ENCODE peak calls at places on chromosomes 7 and 10, in eight cellular contexts. O is WTC11, Q is A549, Y is HepG2, X is GM12878, K is K562, J is NB4, S is HCT116. Z is an unnamed sample.

GRCh38 chr10:101897633-101898032 is 54.0 kb upstream of the KCNIP2 start:
- DNase-seq in O (no peak), Q (no peak), Y (no peak), X (no peak), K (no peak), J (no peak), S (no peak), Z (peak; percentile 8)

GRCh38 chr10:80552151-80552646 is 14.5 kb downstream of the SH2D4B start:
- DNase-seq in O (peak; percentile 27), Q (no peak), Y (peak; percentile 19), X (no peak), K (no peak), J (no peak), S (no peak), Z (no peak)

GRCh38 chr10:84375011-84375410 is 46.6 kb downstream of the CCSER2 start:
- DNase-seq in O (peak; percentile 23), Q (peak; percentile 62), Y (peak; percentile 51), X (peak; percentile 34), K (peak; percentile 31), J (peak; percentile 64), S (peak; percentile 57), Z (peak; percentile 29)

GRCh38 chr10:14583252-14583651 is 191.4 kb downstream of the FAM107B start:
- DNase-seq in O (no peak), Q (no peak), Y (no peak), X (no peak), K (no peak), J (no peak), S (no peak), Z (no peak)

GRCh38 chr10:6162589-6163356 is 40.0 kb upstream of the PFKFB3 start:
- DNase-seq in O (peak; percentile 40), Q (peak; percentile 47), Y (no peak), X (no peak), K (no peak), J (no peak), S (no peak), Z (no peak)

GRCh38 chr7:106563466-106564150 is 97.3 kb downstream of the CCDC71L start:
- DNase-seq in O (no peak), Q (no peak), Y (no peak), X (no peak), K (no peak), J (no peak), S (no peak), Z (no peak)

GRCh38 chr10:4062072-4062471 is 277.1 kb upstream of the KLF6 start:
- DNase-seq in O (no peak), Q (no peak), Y (no peak), X (no peak), K (no peak), J (no peak), S (no peak), Z (no peak)

GRCh38 chr10:113103131-113103830 is 153.2 kb downstream of the TCF7L2 start:
- DNase-seq in O (no peak), Q (no peak), Y (no peak), X (no peak), K (no peak), J (no peak), S (no peak), Z (no peak)

GRCh38 chr7:45662540-45663166 is 88.5 kb downstream of the ADCY1 start:
- DNase-seq in O (peak; percentile 7), Q (no peak), Y (no peak), X (no peak), K (no peak), J (no peak), S (no peak), Z (no peak)

GRCh38 chr10:75430000-75430763 is 1.2 kb upstream of the LRMDA start:
- DNase-seq in O (peak; percentile 41), Q (peak; percentile 50), Y (peak; percentile 97), X (no peak), K (peak; percentile 71), J (peak; percentile 97), S (no peak), Z (no peak)

GRCh38 chr10:79273603-79274002 is 73.7 kb upstream of the PPIF start:
- DNase-seq in O (no peak), Q (no peak), Y (no peak), X (no peak), K (no peak), J (no peak), S (no peak), Z (no peak)

GRCh38 chr7:66353547-66353946 is 148.4 kb downstream of the TPST1 start:
- DNase-seq in O (no peak), Q (no peak), Y (no peak), X (no peak), K (no peak), J (peak; percentile 38), S (no peak), Z (no peak)

GRCh38 chr10:92756233-92757065 is 66.7 kb downstream of the HHEX start:
- DNase-seq in O (no peak), Q (peak; percentile 25), Y (peak; percentile 92), X (peak; percentile 91), K (peak; percentile 85), J (peak; percentile 72), S (no peak), Z (no peak)

DNA sequence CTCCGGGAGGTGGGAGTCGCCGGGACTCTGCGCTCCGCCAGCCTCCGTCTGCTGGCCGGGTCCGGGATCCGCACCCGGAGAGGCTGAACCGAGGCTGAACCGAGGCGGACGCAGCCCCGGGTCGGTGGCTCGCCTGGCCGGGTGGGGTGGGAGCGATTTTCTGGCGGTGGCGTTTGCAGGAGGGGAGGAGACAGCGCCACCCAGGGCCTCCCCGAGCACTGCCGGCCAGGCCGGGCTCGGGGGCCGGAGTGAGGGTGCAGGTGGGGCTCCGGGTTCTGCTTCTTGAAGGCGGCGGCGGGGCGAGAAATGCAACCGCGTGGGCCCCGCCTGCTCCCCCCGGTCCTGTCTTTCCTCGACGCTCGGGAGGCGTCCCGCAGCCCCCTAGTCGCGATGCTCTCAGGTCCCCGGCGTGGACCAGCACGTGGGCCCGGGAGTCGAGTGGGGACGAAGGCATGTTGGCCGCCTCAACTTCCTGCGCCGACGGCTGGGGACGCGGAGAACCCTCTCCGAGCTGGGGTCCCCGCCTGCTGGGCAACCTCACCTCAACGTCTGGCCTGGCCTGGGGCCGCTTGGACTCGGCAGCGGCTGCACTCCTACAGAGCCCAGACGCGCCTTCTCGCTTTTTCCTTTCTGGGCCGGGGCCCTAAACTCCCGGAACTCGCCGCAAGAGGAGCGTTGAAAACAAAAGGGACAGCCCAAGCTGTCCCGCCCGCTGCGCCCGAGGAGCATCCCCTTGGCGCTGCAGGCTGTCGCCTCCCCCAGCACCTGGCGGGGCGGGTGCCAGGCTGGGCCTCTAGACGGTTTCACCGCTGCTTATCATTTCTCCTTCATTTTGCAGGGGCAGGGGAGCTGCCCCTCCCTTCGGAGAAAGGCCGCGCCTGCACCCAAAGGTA is 25.2 kb upstream of the VAX1 start:
- DNase-seq in O (peak; percentile 82), Q (peak; percentile 31), Y (no peak), X (no peak), K (peak; percentile 27), J (no peak), S (no peak), Z (peak; percentile 79)
- TF ChIP-seq MAX in O (peak; percentile 47), Q (peak; percentile 51), Y (peak; percentile 44), X (no peak), K (no peak), J (no peak), S (no peak), Z (no peak)

GRCh38 chr10:126097558-126098215 is 201.3 kb downstream of the FANK1 start:
- DNase-seq in O (no peak), Q (no peak), Y (peak; percentile 4), X (no peak), K (no peak), J (no peak), S (no peak), Z (no peak)

GRCh38 chr10:126092806-126093205 is 196.4 kb downstream of the FANK1 start:
- DNase-seq in O (no peak), Q (no peak), Y (no peak), X (no peak), K (no peak), J (no peak), S (no peak), Z (no peak)

GRCh38 chr10:126090911-126091728 is 194.8 kb downstream of the FANK1 start:
- DNase-seq in O (no peak), Q (peak; percentile 72), Y (no peak), X (no peak), K (no peak), J (no peak), S (no peak), Z (no peak)

GRCh38 chr10:126098216-126098561 is 201.8 kb downstream of the FANK1 start:
- DNase-seq in O (no peak), Q (no peak), Y (no peak), X (no peak), K (no peak), J (no peak), S (no peak), Z (no peak)

DNA sequence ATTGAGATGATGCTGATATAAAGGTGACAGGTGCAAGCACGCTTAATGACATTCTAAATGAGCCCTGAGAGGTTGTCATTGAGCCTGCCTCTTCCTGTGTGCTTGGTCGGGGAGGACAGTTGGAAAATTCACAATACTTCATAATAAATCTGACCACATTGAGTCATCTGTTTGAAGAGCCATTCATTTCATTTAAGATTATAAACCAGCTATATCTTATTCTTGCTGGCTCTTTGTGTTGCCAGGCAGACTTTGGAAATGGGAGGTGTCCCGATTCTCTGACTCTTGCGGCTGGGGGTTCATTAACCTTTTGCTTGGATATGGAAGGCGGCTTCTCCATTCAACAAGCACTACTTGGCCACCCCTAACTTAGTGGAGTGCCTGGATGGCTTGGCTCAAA is 198.2 kb downstream of the FANK1 start:
- DNase-seq in O (no peak), Q (no peak), Y (no peak), X (no peak), K (no peak), J (no peak), S (no peak), Z (no peak)
- TF ChIP-seq MAX in O (no peak), Q (no peak), Y (no peak), X (no peak), K (no peak), J (no peak), S (no peak), Z (no peak)

GRCh38 chr10:30828680-30829079 is 199.1 kb upstream of the LYZL2 start:
- DNase-seq in O (no peak), Q (no peak), Y (no peak), X (no peak), K (peak; percentile 13), J (no peak), S (no peak), Z (no peak)
- TF ChIP-seq MAX in O (no peak), Q (no peak), Y (no peak), X (no peak), K (no peak), J (no peak), S (no peak), Z (no peak)

GRCh38 chr7:1141651-1142050 is 18.3 kb downstream of the ZFAND2A start:
- DNase-seq in O (no peak), Q (no peak), Y (no peak), X (no peak), K (no peak), J (peak; percentile 48), S (no peak), Z (no peak)

GRCh38 chr7:1142051-1142635 is 17.9 kb downstream of the ZFAND2A start:
- DNase-seq in O (no peak), Q (no peak), Y (no peak), X (no peak), K (no peak), J (no peak), S (no peak), Z (peak; percentile 73)

GRCh38 chr7:1149351-1149794 is 10.6 kb downstream of the ZFAND2A start:
- DNase-seq in O (no peak), Q (no peak), Y (no peak), X (no peak), K (no peak), J (no peak), S (no peak), Z (no peak)

GRCh38 chr7:1140481-1141104 is 19.4 kb downstream of the ZFAND2A start:
- DNase-seq in O (no peak), Q (no peak), Y (no peak), X (peak; percentile 38), K (no peak), J (no peak), S (no peak), Z (no peak)

GRCh38 chr7:1144269-1144771 is 15.7 kb downstream of the ZFAND2A start:
- DNase-seq in O (no peak), Q (peak; percentile 41), Y (peak; percentile 25), X (no peak), K (peak; percentile 13), J (peak; percentile 67), S (no peak), Z (peak; percentile 92)
- TF ChIP-seq MAX in O (no peak), Q (no peak), Y (no peak), X (no peak), K (no peak), J (no peak), S (no peak), Z (no peak)